ENCODE peak calls at places on chromosome 20, in ten cellular contexts. G, S, R, C, O, B, P, L, V and J are unnamed samples.

GRCh38 chr20:57570145-57570850 is 9.4 kb downstream of the PCK1 start:
- ATAC-seq in R (no peak), G (no peak), S (no peak), L (no peak), V (no peak), B (no peak), C (no peak), P (no peak), O (no peak), J (no peak)

GRCh38 chr20:62978559-62978938 is 26.0 kb downstream of the SLC17A9 start:
- ATAC-seq in G (no peak), O (no peak), V (no peak), L (no peak), S (no peak), C (no peak), P (no peak), R (no peak), B (no peak), J (peak; percentile 31)

GRCh38 chr20:40683221-40683893 is 5.7 kb downstream of the MAFB start:
- ATAC-seq in O (no peak), B (no peak), P (no peak), L (no peak), R (peak; percentile 18), G (no peak), S (peak; percentile 13), V (peak; percentile 53), C (no peak), J (peak; percentile 13)

GRCh38 chr20:58989196-58989595 is 8.1 kb downstream of the NELFCD start:
- ATAC-seq in S (no peak), V (no peak), P (no peak), L (no peak), B (no peak), O (no peak), G (no peak), R (no peak), C (no peak), J (no peak)

GRCh38 chr20:53331151-53331973 is 262.3 kb downstream of the ZNF217 start:
- ATAC-seq in O (no peak), C (no peak), V (peak; percentile 64), S (no peak), L (no peak), R (peak; percentile 58), G (no peak), B (peak; percentile 79), P (no peak), J (no peak)

GRCh38 chr20:5044075-5044620 is 42.8 kb upstream of the SLC23A2 start:
- ATAC-seq in V (no peak), S (no peak), B (no peak), G (no peak), P (no peak), O (no peak), R (no peak), L (no peak), C (no peak), J (peak; percentile 75)

GRCh38 chr20:41177636-41178035 is 40.3 kb downstream of the PLCG1 start:
- ATAC-seq in B (peak; percentile 93), G (no peak), V (peak; percentile 67), S (no peak), R (peak; percentile 73), O (no peak), P (no peak), C (no peak), L (no peak), J (no peak)

GRCh38 chr20:47860049-47860830 is 75.0 kb upstream of the SULF2 start:
- ATAC-seq in S (no peak), R (no peak), V (no peak), C (no peak), O (peak; percentile 37), P (no peak), L (no peak), G (no peak), B (peak; percentile 13), J (no peak)

GRCh38 chr20:50658804-50659380 is 32.5 kb downstream of the RIPOR3 start:
- ATAC-seq in L (no peak), P (no peak), S (no peak), V (no peak), C (no peak), R (no peak), G (no peak), O (no peak), B (no peak), J (no peak)

GRCh38 chr20:57211949-57212889 is 54.2 kb downstream of the BMP7 start:
- ATAC-seq in L (no peak), P (no peak), V (peak; percentile 97), B (peak; percentile 100), O (no peak), G (no peak), S (no peak), C (no peak), R (peak; percentile 86), J (peak; percentile 44)

GRCh38 chr20:6769953-6770831 is 2.7 kb downstream of the BMP2 start:
- ATAC-seq in B (peak; percentile 34), V (peak; percentile 37), R (no peak), S (peak; percentile 36), L (no peak), G (no peak), O (peak; percentile 19), P (no peak), C (no peak), J (no peak)

GRCh38 chr20:62723351-62723750 is 14.7 kb downstream of the NTSR1 start:
- ATAC-seq in P (no peak), R (peak; percentile 79), B (peak; percentile 30), O (no peak), L (no peak), G (no peak), C (no peak), S (no peak), V (no peak), J (no peak)

GRCh38 chr20:21166801-21167200 is 40.9 kb downstream of the KIZ start:
- ATAC-seq in R (no peak), V (no peak), L (no peak), B (no peak), G (no peak), C (no peak), O (peak; percentile 69), P (peak; percentile 91), S (peak; percentile 78), J (no peak)

GRCh38 chr20:45358282-45359068 is 4.5 kb upstream of the SYS1 start:
- ATAC-seq in B (peak; percentile 1), G (no peak), L (no peak), P (no peak), R (peak; percentile 76), C (no peak), V (peak; percentile 41), S (no peak), O (no peak), J (no peak)

GRCh38 chr20:61516398-61517208 is 264.5 kb downstream of the CDH4 start:
- ATAC-seq in P (no peak), V (peak; percentile 86), G (no peak), C (no peak), R (no peak), B (peak; percentile 31), S (no peak), O (no peak), L (no peak), J (no peak)

GRCh38 chr20:52991783-52992182 is 19.6 kb downstream of the TSHZ2 start:
- ATAC-seq in S (no peak), V (no peak), G (no peak), R (no peak), P (no peak), B (peak; percentile 30), O (no peak), C (no peak), L (no peak), J (no peak)

GRCh38 chr20:56358600-56359211 is at the start of gene FAM210B:
- ATAC-seq in L (peak; percentile 99), G (peak; percentile 97), S (peak; percentile 99), C (peak; percentile 99), R (peak; percentile 98), B (peak; percentile 84), V (peak; percentile 98), P (peak; percentile 100), O (peak; percentile 98), J (peak; percentile 97)

GRCh38 chr20:3193806-3194616 is 10.5 kb downstream of the DDRGK1 start:
- ATAC-seq in S (no peak), B (no peak), P (no peak), V (no peak), G (no peak), L (no peak), C (no peak), O (no peak), R (no peak), J (no peak)

GRCh38 chr20:50636601-50637539 is 54.5 kb downstream of the RIPOR3 start:
- ATAC-seq in V (no peak), S (no peak), R (peak; percentile 20), L (no peak), P (no peak), C (no peak), B (no peak), G (no peak), O (no peak), J (no peak)

GRCh38 chr20:63740070-63740500 is 509 bp downstream of the SLC2A4RG start:
- ATAC-seq in O (peak; percentile 24), S (peak; percentile 5), P (peak; percentile 9), C (peak; percentile 11), G (peak; percentile 3), R (no peak), V (peak; percentile 1), L (peak; percentile 3), B (peak; percentile 1), J (peak; percentile 13)